ENCODE peak calls at places on chromosomes 12 and 14, in five cellular contexts. R, U, Z, M and X are unnamed samples.

GRCh38 chr12:13725049-13725448 is 256.4 kb downstream of the GRIN2B start:
- DNase-seq in U (no peak), R (no peak), Z (no peak), M (no peak), X (no peak)

GRCh38 chr12:5173511-5174011 is 129.9 kb downstream of the KCNA5 start:
- DNase-seq in R (no peak), M (no peak), U (no peak), Z (no peak), X (no peak)

GRCh38 chr12:52005903-52006703 is 643 bp upstream of the TAMALIN start:
- DNase-seq in U (no peak), R (peak; percentile 33), Z (no peak), M (no peak), X (no peak)

GRCh38 chr12:76311796-76312195 is 36.4 kb downstream of the BBS10 start:
- DNase-seq in M (no peak), Z (no peak), R (no peak), U (no peak), X (no peak)

GRCh38 chr14:34180428-34180827 is 229.6 kb upstream of the EGLN3 start:
- DNase-seq in R (no peak), M (no peak), U (no peak), Z (no peak), X (no peak)

GRCh38 chr14:29240046-29240445 is 473.5 kb downstream of the FOXG1 start:
- DNase-seq in M (no peak), R (no peak), Z (no peak), U (no peak), X (no peak)

GRCh38 chr14:41718477-41719166 is 111.9 kb downstream of the LRFN5 start:
- DNase-seq in M (no peak), R (no peak), U (no peak), Z (no peak), X (no peak)

GRCh38 chr14:75989134-75989533 is 3.6 kb downstream of the IFT43 start:
- DNase-seq in Z (no peak), R (no peak), U (no peak), M (no peak), X (no peak)

GRCh38 chr14:82009076-82009475 is 475.4 kb upstream of the SEL1L start:
- DNase-seq in R (no peak), U (no peak), M (no peak), Z (no peak), X (no peak)

GRCh38 chr14:78970677-78971076 is 800.5 kb downstream of the NRXN3 start:
- DNase-seq in M (no peak), U (no peak), Z (no peak), R (no peak), X (no peak)

GRCh38 chr12:54051916-54052744 is 1.5 kb upstream of the HOXC4 start:
- DNase-seq in U (no peak), M (no peak), R (no peak), Z (no peak), X (no peak)

GRCh38 chr14:96105921-96106441 is 66.8 kb downstream of the C14orf132 start:
- DNase-seq in M (no peak), U (no peak), R (no peak), Z (no peak), X (no peak)

GRCh38 chr14:29897181-29897580 is 30.5 kb downstream of the PRKD1 start:
- DNase-seq in M (no peak), R (no peak), Z (no peak), U (no peak), X (no peak)

GRCh38 chr12:65822732-65823480 is 1.4 kb upstream of the HMGA2 start:
- DNase-seq in Z (no peak), U (no peak), R (no peak), M (no peak), X (no peak)

GRCh38 chr14:30210630-30211029 is 283.0 kb upstream of the PRKD1 start:
- DNase-seq in Z (no peak), R (no peak), M (no peak), U (no peak), X (no peak)

GRCh38 chr12:32332446-32332845 is 66.9 kb upstream of the FGD4 start:
- DNase-seq in Z (no peak), R (no peak), U (no peak), M (no peak), X (no peak)

GRCh38 chr12:31876568-31877424 is 82.4 kb upstream of the RESF1 start:
- DNase-seq in Z (no peak), U (no peak), R (no peak), M (no peak), X (no peak)

GRCh38 chr12:4272014-4272975 is 1.3 kb upstream of the CCND2 start:
- DNase-seq in U (peak; percentile 85), R (peak; percentile 83), M (peak; percentile 68), Z (peak; percentile 93), X (peak; percentile 83)

GRCh38 chr12:78470354-78471195 is 394.0 kb upstream of the SYT1 start:
- DNase-seq in M (no peak), U (no peak), Z (no peak), R (no peak), X (no peak)

GRCh38 chr12:84840356-84840755 is 72.2 kb downstream of the SLC6A15 start:
- DNase-seq in M (no peak), Z (no peak), U (no peak), R (no peak), X (no peak)

GRCh38 chr12:114757926-114758325 is 74.0 kb upstream of the TBX3 start:
- DNase-seq in Z (no peak), M (no peak), R (no peak), U (no peak), X (no peak)

GRCh38 chr12:12983420-12984035 is 16.5 kb downstream of the HEBP1 start:
- DNase-seq in R (no peak), U (no peak), Z (no peak), M (no peak), X (no peak)

GRCh38 chr12:74170645-74171477 is 366.8 kb upstream of the ATXN7L3B start:
- DNase-seq in R (no peak), Z (no peak), U (no peak), M (no peak), X (no peak)

GRCh38 chr12:57152408-57153038 is 5.1 kb upstream of the LRP1-AS start:
- DNase-seq in R (no peak), Z (no peak), M (no peak), U (no peak), X (no peak)

GRCh38 chr14:28382460-28383220 is 383.9 kb upstream of the FOXG1 start:
- DNase-seq in R (no peak), M (no peak), Z (no peak), U (no peak), X (no peak)

GRCh38 chr12:25801621-25802243 is 156.8 kb upstream of the RASSF8 start:
- DNase-seq in U (no peak), Z (no peak), M (no peak), R (no peak), X (no peak)